ENCODE peak calls at places on chromosome 5, in ten cellular contexts. Q, K, N, B, U, A, F, S, H and W are unnamed samples.

GRCh38 chr5:75037106-75037505 is 15.3 kb downstream of the GCNT4 start:
- DNase-seq in Q (no peak), K (peak; percentile 14), N (no peak), B (no peak), U (no peak), A (no peak), F (no peak), S (no peak), H (no peak), W (no peak)

GRCh38 chr5:74155501-74155900 is 485.0 kb downstream of the ENC1 start:
- DNase-seq in Q (no peak), K (no peak), N (no peak), B (no peak), U (no peak), A (no peak), F (no peak), S (no peak), H (no peak), W (no peak)

GRCh38 chr5:124873189-124873588 is 126.8 kb upstream of the ZNF608 start:
- DNase-seq in Q (no peak), K (no peak), N (no peak), B (no peak), U (no peak), A (no peak), F (no peak), S (no peak), H (no peak), W (no peak)

GRCh38 chr5:36177715-36178556 is 26.0 kb downstream of the SKP2 start:
- DNase-seq in Q (no peak), K (peak; percentile 16), N (peak; percentile 17), B (no peak), U (no peak), A (no peak), F (no peak), S (no peak), H (no peak), W (no peak)

GRCh38 chr5:102627311-102627710 is 127.8 kb upstream of the PAM start:
- DNase-seq in Q (no peak), K (no peak), N (no peak), B (no peak), U (no peak), A (no peak), F (no peak), S (no peak), H (no peak), W (no peak)

GRCh38 chr5:93925321-93925720 is 183.9 kb upstream of the POU5F2 start:
- DNase-seq in Q (no peak), K (no peak), N (no peak), B (no peak), U (no peak), A (no peak), F (no peak), S (no peak), H (no peak), W (no peak)

GRCh38 chr5:35876922-35877321 is 20.2 kb downstream of the IL7R start:
- DNase-seq in Q (no peak), K (no peak), N (no peak), B (no peak), U (no peak), A (no peak), F (no peak), S (no peak), H (no peak), W (no peak)

GRCh38 chr5:95891499-95891898 is 69.0 kb upstream of the GLRX start:
- DNase-seq in Q (no peak), K (no peak), N (no peak), B (no peak), U (no peak), A (no peak), F (no peak), S (no peak), H (no peak), W (no peak)

GRCh38 chr5:179206366-179206765 is 138.9 kb downstream of the ADAMTS2 start:
- DNase-seq in Q (no peak), K (no peak), N (no peak), B (no peak), U (no peak), A (no peak), F (no peak), S (no peak), H (no peak), W (no peak)

GRCh38 chr5:111070272-111071134 is 1.0 kb upstream of the TSLP start:
- DNase-seq in Q (no peak), K (peak; percentile 35), N (no peak), B (no peak), U (no peak), A (peak; percentile 26), F (peak; percentile 57), S (peak; percentile 63), H (no peak), W (no peak)

GRCh38 chr5:81971086-81971693 is 633 bp upstream of the ATG10 start:
- DNase-seq in Q (no peak), K (no peak), N (peak; percentile 15), B (no peak), U (no peak), A (no peak), F (no peak), S (no peak), H (no peak), W (no peak)

GRCh38 chr5:141816598-141817399 is 61.4 kb downstream of the PCDH1 start:
- DNase-seq in Q (no peak), K (no peak), N (no peak), B (no peak), U (no peak), A (no peak), F (no peak), S (no peak), H (no peak), W (no peak)

DNA sequence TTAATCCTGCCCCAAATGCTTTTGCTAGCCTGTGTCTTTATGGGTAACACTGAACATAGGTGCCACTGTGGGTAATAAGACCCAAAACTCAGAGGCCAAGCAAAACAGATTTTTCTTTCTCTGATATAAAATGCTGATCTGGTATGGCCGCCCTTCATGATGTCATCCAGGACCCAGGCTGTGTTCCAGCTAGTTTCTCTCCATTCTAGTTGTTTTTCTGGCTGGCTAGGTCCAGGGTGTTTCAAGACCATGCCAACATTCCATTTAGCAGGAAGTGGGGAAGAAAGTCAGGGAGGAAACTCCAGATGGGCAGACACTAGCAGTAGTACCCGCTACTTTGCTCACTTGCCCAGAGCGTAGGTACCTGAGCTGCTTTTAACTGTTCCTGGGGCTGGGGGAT is 183.9 kb upstream of the OTULINL start:
- DNase-seq in Q (no peak), K (peak; percentile 54), N (no peak), B (no peak), U (no peak), A (no peak), F (peak; percentile 70), S (no peak), H (no peak), W (no peak)
- H3K27ac ChIP-seq in Q (no peak overlapping the region), K (peak overlapping the region; percentile 78), N (no peak overlapping the region), B (peak overlapping the region; percentile 65), U (no peak overlapping the region), A (peak overlapping the region; percentile 0), F (peak overlapping the region; percentile 39), S (peak overlapping the region; percentile 44), H (no peak overlapping the region), W (no peak overlapping the region)

GRCh38 chr5:77635073-77635472 is 3.4 kb downstream of the OTP start:
- DNase-seq in Q (no peak), K (no peak), N (no peak), B (no peak), U (no peak), A (no peak), F (no peak), S (no peak), H (no peak), W (no peak)
- H3K27me3 ChIP-seq in Q (peaks cover 48% of the 10 kb centered on the region), K (peaks cover 77% of the 10 kb centered on the region), N (peaks cover 29% of the 10 kb centered on the region), B (peaks cover 100% of the 10 kb centered on the region), U (peaks cover 86% of the 10 kb centered on the region), A (peaks cover 100% of the 10 kb centered on the region), F (no peaks in the 10 kb centered on the region), S (peaks cover 5% of the 10 kb centered on the region), H (peaks cover 100% of the 10 kb centered on the region), W (peaks cover 93% of the 10 kb centered on the region)

GRCh38 chr5:115963566-115963965 is 1.3 kb downstream of the LVRN start:
- DNase-seq in Q (no peak), K (peak; percentile 4), N (no peak), B (no peak), U (no peak), A (no peak), F (no peak), S (no peak), H (no peak), W (no peak)

GRCh38 chr5:115961413-115962238 is 649 bp upstream of the LVRN start:
- DNase-seq in Q (no peak), K (no peak), N (no peak), B (no peak), U (no peak), A (no peak), F (peak; percentile 52), S (peak; percentile 74), H (no peak), W (no peak)

GRCh38 chr5:115962239-115962564 is at the start of gene LVRN:
- DNase-seq in Q (no peak), K (no peak), N (no peak), B (no peak), U (no peak), A (no peak), F (no peak), S (peak; percentile 64), H (no peak), W (no peak)

GRCh38 chr5:115956957-115957356 is 5.3 kb upstream of the LVRN start:
- DNase-seq in Q (no peak), K (no peak), N (no peak), B (no peak), U (no peak), A (no peak), F (no peak), S (no peak), H (no peak), W (no peak)

GRCh38 chr5:115962565-115963402 is 509 bp downstream of the LVRN start:
- DNase-seq in Q (no peak), K (peak; percentile 17), N (no peak), B (no peak), U (no peak), A (no peak), F (peak; percentile 58), S (peak; percentile 75), H (no peak), W (no peak)
- H3K27ac ChIP-seq in Q (no peak overlapping the region), K (no peak overlapping the region), N (no peak overlapping the region), B (no peak overlapping the region), U (no peak overlapping the region), A (no peak overlapping the region), F (no peak overlapping the region), S (peak overlapping the region; percentile 68), H (no peak overlapping the region), W (no peak overlapping the region)

GRCh38 chr5:171315386-171315891 is 6.4 kb downstream of the TLX3 start:
- DNase-seq in Q (no peak), K (no peak), N (no peak), B (no peak), U (no peak), A (no peak), F (no peak), S (peak; percentile 53), H (no peak), W (no peak)
- H3K27me3 ChIP-seq in Q (no peaks in the 10 kb centered on the region), K (peaks cover 56% of the 10 kb centered on the region), N (no peaks in the 10 kb centered on the region), B (peaks cover 99% of the 10 kb centered on the region), U (peaks cover 18% of the 10 kb centered on the region), A (peaks cover 100% of the 10 kb centered on the region), F (peaks cover 2% of the 10 kb centered on the region), S (no peaks in the 10 kb centered on the region), H (peaks cover 94% of the 10 kb centered on the region), W (peaks cover 25% of the 10 kb centered on the region)